ENCODE peak calls at places on chromosomes 7 and 10, in six cellular contexts. One of them, this sample, is unnamed.

GRCh38 chr7:39811161-39811614 is 138.9 kb upstream of the CDK13 start:
- DNase-seq in tibial nerve: no peak
- DNase-seq in upper lobe of right lung: no peak
- DNase-seq in kidney epithelial cell: no peak
- DNase-seq in aorta: no peak
- DNase-seq in fibroblast of the aortic adventitia: peak
- DNase-seq in this sample: no peak

GRCh38 chr10:112721080-112721698 is 228.9 kb upstream of the TCF7L2 start:
- DNase-seq in tibial nerve: peak
- DNase-seq in upper lobe of right lung: no peak
- DNase-seq in kidney epithelial cell: no peak
- DNase-seq in aorta: no peak
- DNase-seq in fibroblast of the aortic adventitia: peak
- DNase-seq in this sample: no peak

GRCh38 chr10:72889391-72889831 is 4.1 kb upstream of the OIT3 start:
- DNase-seq in tibial nerve: no peak
- DNase-seq in upper lobe of right lung: no peak
- DNase-seq in kidney epithelial cell: no peak
- DNase-seq in aorta: no peak
- DNase-seq in fibroblast of the aortic adventitia: peak
- DNase-seq in this sample: no peak

GRCh38 chr10:123858039-123858740 is 33.4 kb downstream of the CPXM2 start:
- DNase-seq in tibial nerve: no peak
- DNase-seq in upper lobe of right lung: no peak
- DNase-seq in kidney epithelial cell: no peak
- DNase-seq in aorta: peak
- DNase-seq in fibroblast of the aortic adventitia: peak
- DNase-seq in this sample: no peak

GRCh38 chr10:127945335-127945734 is 38.4 kb downstream of the PTPRE start:
- DNase-seq in tibial nerve: no peak
- DNase-seq in upper lobe of right lung: no peak
- DNase-seq in kidney epithelial cell: peak
- DNase-seq in aorta: no peak
- DNase-seq in fibroblast of the aortic adventitia: peak
- DNase-seq in this sample: peak

GRCh38 chr7:140643416-140643815 is 2.8 kb upstream of the DENND2A start:
- DNase-seq in tibial nerve: no peak
- DNase-seq in upper lobe of right lung: peak
- DNase-seq in kidney epithelial cell: no peak
- DNase-seq in aorta: no peak
- DNase-seq in fibroblast of the aortic adventitia: no peak
- DNase-seq in this sample: no peak

GRCh38 chr7:46682841-46683624 is 762.0 kb upstream of the IGFBP3 start:
- DNase-seq in tibial nerve: no peak
- DNase-seq in upper lobe of right lung: no peak
- DNase-seq in kidney epithelial cell: no peak
- DNase-seq in aorta: no peak
- DNase-seq in fibroblast of the aortic adventitia: peak
- DNase-seq in this sample: no peak

GRCh38 chr10:98349508-98349922 is 65.5 kb downstream of the PYROXD2 start:
- DNase-seq in tibial nerve: peak
- DNase-seq in upper lobe of right lung: no peak
- DNase-seq in kidney epithelial cell: peak
- DNase-seq in aorta: peak
- DNase-seq in fibroblast of the aortic adventitia: peak
- DNase-seq in this sample: peak

GRCh38 chr10:126197036-126197543 is 191.2 kb downstream of the ADAM12 start:
- DNase-seq in tibial nerve: no peak
- DNase-seq in upper lobe of right lung: no peak
- DNase-seq in kidney epithelial cell: no peak
- DNase-seq in aorta: no peak
- DNase-seq in fibroblast of the aortic adventitia: no peak
- DNase-seq in this sample: no peak

GRCh38 chr10:101097881-101098280 is 33.2 kb upstream of the TLX1 start:
- DNase-seq in tibial nerve: no peak
- DNase-seq in upper lobe of right lung: no peak
- DNase-seq in kidney epithelial cell: no peak
- DNase-seq in aorta: no peak
- DNase-seq in fibroblast of the aortic adventitia: no peak
- DNase-seq in this sample: no peak

GRCh38 chr7:114100810-114101209 is 182.0 kb upstream of the PPP1R3A start:
- DNase-seq in tibial nerve: no peak
- DNase-seq in upper lobe of right lung: no peak
- DNase-seq in kidney epithelial cell: no peak
- DNase-seq in aorta: no peak
- DNase-seq in fibroblast of the aortic adventitia: no peak
- DNase-seq in this sample: no peak

GRCh38 chr10:1923586-1923985 is 186.3 kb upstream of the ADARB2 start:
- DNase-seq in tibial nerve: no peak
- DNase-seq in upper lobe of right lung: no peak
- DNase-seq in kidney epithelial cell: no peak
- DNase-seq in aorta: no peak
- DNase-seq in fibroblast of the aortic adventitia: no peak
- DNase-seq in this sample: no peak

GRCh38 chr10:1920127-1920526 is 182.8 kb upstream of the ADARB2 start:
- DNase-seq in tibial nerve: no peak
- DNase-seq in upper lobe of right lung: no peak
- DNase-seq in kidney epithelial cell: no peak
- DNase-seq in aorta: no peak
- DNase-seq in fibroblast of the aortic adventitia: no peak
- DNase-seq in this sample: no peak

GRCh38 chr10:1923998-1924397 is 186.7 kb upstream of the ADARB2 start:
- DNase-seq in tibial nerve: no peak
- DNase-seq in upper lobe of right lung: no peak
- DNase-seq in kidney epithelial cell: no peak
- DNase-seq in aorta: no peak
- DNase-seq in fibroblast of the aortic adventitia: no peak
- DNase-seq in this sample: no peak
- H3K4me3 ChIP-seq in tibial nerve: no peak
- H3K4me3 ChIP-seq in upper lobe of right lung: no peak
- H3K4me3 ChIP-seq in kidney epithelial cell: no peak
- H3K4me3 ChIP-seq in aorta: no peak
- H3K4me3 ChIP-seq in fibroblast of the aortic adventitia: no peak
- H3K4me3 ChIP-seq in this sample: no peak

GRCh38 chr10:59360605-59361515 is 1.5 kb downstream of the FAM13C start:
- DNase-seq in tibial nerve: no peak
- DNase-seq in upper lobe of right lung: no peak
- DNase-seq in kidney epithelial cell: no peak
- DNase-seq in aorta: no peak
- DNase-seq in fibroblast of the aortic adventitia: no peak
- DNase-seq in this sample: no peak
- H3K4me3 ChIP-seq in tibial nerve: peak
- H3K4me3 ChIP-seq in upper lobe of right lung: peak
- H3K4me3 ChIP-seq in kidney epithelial cell: no peak
- H3K4me3 ChIP-seq in aorta: peak
- H3K4me3 ChIP-seq in fibroblast of the aortic adventitia: no peak
- H3K4me3 ChIP-seq in this sample: peak

GRCh38 chr7:149782682-149783345 is 9.4 kb upstream of the ZNF467 start:
- DNase-seq in tibial nerve: no peak
- DNase-seq in upper lobe of right lung: no peak
- DNase-seq in kidney epithelial cell: no peak
- DNase-seq in aorta: no peak
- DNase-seq in fibroblast of the aortic adventitia: no peak
- DNase-seq in this sample: no peak
- H3K4me3 ChIP-seq in tibial nerve: no peak
- H3K4me3 ChIP-seq in upper lobe of right lung: no peak
- H3K4me3 ChIP-seq in kidney epithelial cell: no peak
- H3K4me3 ChIP-seq in aorta: no peak
- H3K4me3 ChIP-seq in fibroblast of the aortic adventitia: no peak
- H3K4me3 ChIP-seq in this sample: no peak

GRCh38 chr7:22219036-22219435 is 137.9 kb downstream of the RAPGEF5 start:
- DNase-seq in tibial nerve: no peak
- DNase-seq in upper lobe of right lung: no peak
- DNase-seq in kidney epithelial cell: no peak
- DNase-seq in aorta: no peak
- DNase-seq in fibroblast of the aortic adventitia: peak
- DNase-seq in this sample: no peak

GRCh38 chr7:22220947-22221346 is 136.0 kb downstream of the RAPGEF5 start:
- DNase-seq in tibial nerve: no peak
- DNase-seq in upper lobe of right lung: no peak
- DNase-seq in kidney epithelial cell: no peak
- DNase-seq in aorta: no peak
- DNase-seq in fibroblast of the aortic adventitia: peak
- DNase-seq in this sample: no peak

GRCh38 chr7:22216832-22217475 is 140.0 kb downstream of the RAPGEF5 start:
- DNase-seq in tibial nerve: no peak
- DNase-seq in upper lobe of right lung: no peak
- DNase-seq in kidney epithelial cell: no peak
- DNase-seq in aorta: no peak
- DNase-seq in fibroblast of the aortic adventitia: peak
- DNase-seq in this sample: no peak

GRCh38 chr7:22216309-22216708 is 140.6 kb downstream of the RAPGEF5 start:
- DNase-seq in tibial nerve: no peak
- DNase-seq in upper lobe of right lung: no peak
- DNase-seq in kidney epithelial cell: no peak
- DNase-seq in aorta: no peak
- DNase-seq in fibroblast of the aortic adventitia: no peak
- DNase-seq in this sample: no peak

GRCh38 chr7:22219739-22220493 is 137.0 kb downstream of the RAPGEF5 start:
- DNase-seq in tibial nerve: no peak
- DNase-seq in upper lobe of right lung: no peak
- DNase-seq in kidney epithelial cell: no peak
- DNase-seq in aorta: no peak
- DNase-seq in fibroblast of the aortic adventitia: no peak
- DNase-seq in this sample: no peak
- H3K4me3 ChIP-seq in tibial nerve: peak
- H3K4me3 ChIP-seq in upper lobe of right lung: peak
- H3K4me3 ChIP-seq in kidney epithelial cell: no peak
- H3K4me3 ChIP-seq in aorta: peak
- H3K4me3 ChIP-seq in fibroblast of the aortic adventitia: no peak
- H3K4me3 ChIP-seq in this sample: peak

DNA sequence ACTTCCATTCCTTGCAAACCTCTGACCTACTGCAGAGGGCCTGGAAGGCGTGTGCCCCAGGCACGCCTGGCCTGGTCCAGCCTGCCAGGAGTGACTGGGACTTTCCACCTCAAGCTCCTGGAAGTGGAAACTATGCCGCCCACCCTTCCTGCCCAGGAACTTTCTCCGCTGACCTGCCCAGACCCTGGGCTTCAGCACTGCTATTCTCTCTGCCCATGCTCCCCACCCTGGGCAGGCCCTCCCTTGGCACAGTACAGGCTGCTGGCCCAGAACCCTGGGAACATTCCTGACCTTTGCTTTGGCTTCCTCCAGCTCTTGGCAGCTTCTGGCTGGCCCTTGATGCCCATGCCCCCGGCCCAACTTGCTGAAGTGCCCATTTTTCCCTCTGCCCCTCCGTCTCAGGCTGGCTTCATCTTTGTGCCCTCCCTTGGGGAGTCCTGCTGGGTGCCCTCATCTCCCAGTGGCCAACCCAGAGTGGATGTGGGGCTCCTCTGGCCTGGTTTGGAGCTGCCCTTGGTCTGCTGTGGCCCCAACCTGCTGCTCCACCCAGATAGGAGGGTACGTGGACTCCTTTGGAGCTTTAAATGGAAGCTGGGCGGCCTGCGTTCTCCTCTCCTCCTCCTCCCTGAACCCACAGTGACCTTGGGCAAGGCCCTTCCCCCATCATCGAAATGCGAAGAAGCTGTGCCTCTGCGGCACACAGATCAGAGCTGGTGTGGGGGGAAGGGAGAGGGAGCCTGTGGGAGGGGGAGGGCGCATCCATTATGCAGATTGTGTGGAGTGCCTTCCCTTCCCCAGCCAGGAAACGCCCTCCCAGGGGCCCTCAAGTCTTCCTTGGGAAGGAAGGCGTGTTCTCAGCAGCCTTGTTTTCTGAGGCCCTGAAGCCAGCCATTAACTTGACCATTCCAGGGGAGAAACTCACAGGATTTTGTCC is 3.4 kb downstream of the MMRN2 start:
- DNase-seq in tibial nerve: peak
- DNase-seq in upper lobe of right lung: no peak
- DNase-seq in kidney epithelial cell: no peak
- DNase-seq in aorta: peak
- DNase-seq in fibroblast of the aortic adventitia: peak
- DNase-seq in this sample: peak
- H3K4me3 ChIP-seq in tibial nerve: peak
- H3K4me3 ChIP-seq in upper lobe of right lung: peak
- H3K4me3 ChIP-seq in kidney epithelial cell: no peak
- H3K4me3 ChIP-seq in aorta: no peak
- H3K4me3 ChIP-seq in fibroblast of the aortic adventitia: no peak
- H3K4me3 ChIP-seq in this sample: peak

GRCh38 chr10:102245932-102246251 is 560 bp downstream of the GBF1 start:
- DNase-seq in tibial nerve: no peak
- DNase-seq in upper lobe of right lung: no peak
- DNase-seq in kidney epithelial cell: no peak
- DNase-seq in aorta: no peak
- DNase-seq in fibroblast of the aortic adventitia: no peak
- DNase-seq in this sample: no peak
- H3K4me3 ChIP-seq in tibial nerve: peak
- H3K4me3 ChIP-seq in upper lobe of right lung: peak
- H3K4me3 ChIP-seq in kidney epithelial cell: peak
- H3K4me3 ChIP-seq in aorta: peak
- H3K4me3 ChIP-seq in fibroblast of the aortic adventitia: peak
- H3K4me3 ChIP-seq in this sample: peak

GRCh38 chr10:103277713-103278299 is 868 bp downstream of the INA start:
- DNase-seq in tibial nerve: no peak
- DNase-seq in upper lobe of right lung: no peak
- DNase-seq in kidney epithelial cell: no peak
- DNase-seq in aorta: no peak
- DNase-seq in fibroblast of the aortic adventitia: no peak
- DNase-seq in this sample: no peak
- H3K4me3 ChIP-seq in tibial nerve: peak
- H3K4me3 ChIP-seq in upper lobe of right lung: no peak
- H3K4me3 ChIP-seq in kidney epithelial cell: peak
- H3K4me3 ChIP-seq in aorta: no peak
- H3K4me3 ChIP-seq in fibroblast of the aortic adventitia: peak
- H3K4me3 ChIP-seq in this sample: peak

DNA sequence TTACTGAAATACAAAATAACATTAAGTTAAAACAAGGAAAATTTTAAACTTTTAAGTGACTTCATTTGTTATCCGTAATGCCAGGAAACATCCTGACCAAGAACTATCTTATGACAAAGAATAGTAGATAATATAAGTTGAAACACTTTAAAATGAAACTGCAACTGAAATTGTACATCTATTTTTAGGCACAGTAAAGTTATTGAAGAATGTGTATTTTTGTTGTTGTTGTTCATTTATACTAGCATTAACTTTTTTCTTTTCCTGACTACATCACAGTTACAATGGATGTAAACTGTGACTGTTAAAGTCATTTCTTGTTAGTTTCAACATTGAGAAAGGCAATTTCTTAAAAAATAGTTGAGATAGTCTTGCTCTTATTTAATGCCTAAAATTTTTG is 2.6 kb downstream of the CPED1 start:
- DNase-seq in tibial nerve: no peak
- DNase-seq in upper lobe of right lung: no peak
- DNase-seq in kidney epithelial cell: no peak
- DNase-seq in aorta: no peak
- DNase-seq in fibroblast of the aortic adventitia: no peak
- DNase-seq in this sample: no peak
- H3K4me3 ChIP-seq in tibial nerve: peak
- H3K4me3 ChIP-seq in upper lobe of right lung: peak
- H3K4me3 ChIP-seq in kidney epithelial cell: no peak
- H3K4me3 ChIP-seq in aorta: peak
- H3K4me3 ChIP-seq in fibroblast of the aortic adventitia: peak
- H3K4me3 ChIP-seq in this sample: peak

GRCh38 chr7:32506266-32507054 is 11.2 kb downstream of the AVL9 start:
- DNase-seq in tibial nerve: no peak
- DNase-seq in upper lobe of right lung: no peak
- DNase-seq in kidney epithelial cell: peak
- DNase-seq in aorta: no peak
- DNase-seq in fibroblast of the aortic adventitia: peak
- DNase-seq in this sample: no peak
- H3K4me3 ChIP-seq in tibial nerve: no peak
- H3K4me3 ChIP-seq in upper lobe of right lung: no peak
- H3K4me3 ChIP-seq in kidney epithelial cell: no peak
- H3K4me3 ChIP-seq in aorta: no peak
- H3K4me3 ChIP-seq in fibroblast of the aortic adventitia: peak
- H3K4me3 ChIP-seq in this sample: no peak

GRCh38 chr10:68957284-68957615 is 1.3 kb downstream of the DDX21 start:
- DNase-seq in tibial nerve: no peak
- DNase-seq in upper lobe of right lung: no peak
- DNase-seq in kidney epithelial cell: no peak
- DNase-seq in aorta: no peak
- DNase-seq in fibroblast of the aortic adventitia: no peak
- DNase-seq in this sample: no peak
- H3K4me3 ChIP-seq in tibial nerve: peak
- H3K4me3 ChIP-seq in upper lobe of right lung: peak
- H3K4me3 ChIP-seq in kidney epithelial cell: peak
- H3K4me3 ChIP-seq in aorta: peak
- H3K4me3 ChIP-seq in fibroblast of the aortic adventitia: peak
- H3K4me3 ChIP-seq in this sample: peak